ENCODE peak calls at places on chromosomes 5 and 9, in nine cellular contexts. One of them, this sample, is unnamed.

GRCh38 chr9:93071464-93071863 is 13.0 kb downstream of the SUSD3 start:
- DNase-seq in AG04449: no peak
- DNase-seq in OCI-LY7: peak; percentile 49
- DNase-seq in astrocyte: peak; percentile 10
- DNase-seq in body of pancreas: no peak
- DNase-seq in skeletal muscle cell: no peak
- DNase-seq in uterus: peak; percentile 66
- DNase-seq in endothelial cell of umbilical vein: peak; percentile 5
- DNase-seq in thyroid gland: no peak
- DNase-seq in this sample: no peak

GRCh38 chr9:89749500-89750116 is 144.8 kb downstream of the GADD45G start:
- DNase-seq in AG04449: no peak
- DNase-seq in OCI-LY7: no peak
- DNase-seq in astrocyte: peak; percentile 64
- DNase-seq in body of pancreas: no peak
- DNase-seq in skeletal muscle cell: no peak
- DNase-seq in uterus: no peak
- DNase-seq in endothelial cell of umbilical vein: no peak
- DNase-seq in thyroid gland: no peak
- DNase-seq in this sample: no peak

GRCh38 chr9:131095666-131096489 is 453 bp upstream of the AIF1L start:
- DNase-seq in AG04449: no peak
- DNase-seq in OCI-LY7: no peak
- DNase-seq in astrocyte: no peak
- DNase-seq in body of pancreas: no peak
- DNase-seq in skeletal muscle cell: no peak
- DNase-seq in uterus: no peak
- DNase-seq in endothelial cell of umbilical vein: peak; percentile 51
- DNase-seq in thyroid gland: peak; percentile 70
- DNase-seq in this sample: no peak

GRCh38 chr5:1793966-1794895 is 5.4 kb downstream of the MRPL36 start:
- DNase-seq in AG04449: peak; percentile 58
- DNase-seq in OCI-LY7: no peak
- DNase-seq in astrocyte: peak; percentile 95
- DNase-seq in body of pancreas: no peak
- DNase-seq in skeletal muscle cell: peak; percentile 71
- DNase-seq in uterus: no peak
- DNase-seq in endothelial cell of umbilical vein: no peak
- DNase-seq in thyroid gland: no peak
- DNase-seq in this sample: peak; percentile 61

GRCh38 chr5:78912085-78912771 is 72.9 kb downstream of the ARSB start:
- DNase-seq in AG04449: no peak
- DNase-seq in OCI-LY7: no peak
- DNase-seq in astrocyte: peak; percentile 50
- DNase-seq in body of pancreas: no peak
- DNase-seq in skeletal muscle cell: no peak
- DNase-seq in uterus: peak; percentile 83
- DNase-seq in endothelial cell of umbilical vein: peak; percentile 19
- DNase-seq in thyroid gland: no peak
- DNase-seq in this sample: no peak

GRCh38 chr5:42583322-42583721 is 160.1 kb downstream of the GHR start:
- DNase-seq in AG04449: no peak
- DNase-seq in OCI-LY7: peak; percentile 49
- DNase-seq in astrocyte: peak; percentile 20
- DNase-seq in body of pancreas: peak; percentile 65
- DNase-seq in skeletal muscle cell: no peak
- DNase-seq in uterus: peak; percentile 45
- DNase-seq in endothelial cell of umbilical vein: peak; percentile 59
- DNase-seq in thyroid gland: peak; percentile 50
- DNase-seq in this sample: no peak

GRCh38 chr5:111697215-111697614 is 59.8 kb downstream of the NREP start:
- DNase-seq in AG04449: no peak
- DNase-seq in OCI-LY7: no peak
- DNase-seq in astrocyte: peak; percentile 44
- DNase-seq in body of pancreas: no peak
- DNase-seq in skeletal muscle cell: no peak
- DNase-seq in uterus: no peak
- DNase-seq in endothelial cell of umbilical vein: peak; percentile 73
- DNase-seq in thyroid gland: no peak
- DNase-seq in this sample: no peak

GRCh38 chr5:20445326-20445860 is 457.4 kb upstream of the CDH18 start:
- DNase-seq in AG04449: no peak
- DNase-seq in OCI-LY7: no peak
- DNase-seq in astrocyte: no peak
- DNase-seq in body of pancreas: no peak
- DNase-seq in skeletal muscle cell: no peak
- DNase-seq in uterus: no peak
- DNase-seq in endothelial cell of umbilical vein: no peak
- DNase-seq in thyroid gland: no peak
- DNase-seq in this sample: no peak

GRCh38 chr5:95029569-95030366 is 255.1 kb downstream of the MCTP1 start:
- DNase-seq in AG04449: no peak
- DNase-seq in OCI-LY7: no peak
- DNase-seq in astrocyte: no peak
- DNase-seq in body of pancreas: no peak
- DNase-seq in skeletal muscle cell: no peak
- DNase-seq in uterus: no peak
- DNase-seq in endothelial cell of umbilical vein: no peak
- DNase-seq in thyroid gland: no peak
- DNase-seq in this sample: no peak

GRCh38 chr5:96876292-96876850 is at the start of gene ERAP2:
- DNase-seq in AG04449: no peak
- DNase-seq in OCI-LY7: peak; percentile 78
- DNase-seq in astrocyte: peak; percentile 56
- DNase-seq in body of pancreas: no peak
- DNase-seq in skeletal muscle cell: no peak
- DNase-seq in uterus: no peak
- DNase-seq in endothelial cell of umbilical vein: peak; percentile 85
- DNase-seq in thyroid gland: no peak
- DNase-seq in this sample: no peak

GRCh38 chr9:93085676-93086075 is 10.3 kb upstream of the CARD19 start:
- DNase-seq in AG04449: no peak
- DNase-seq in OCI-LY7: no peak
- DNase-seq in astrocyte: no peak
- DNase-seq in body of pancreas: no peak
- DNase-seq in skeletal muscle cell: no peak
- DNase-seq in uterus: no peak
- DNase-seq in endothelial cell of umbilical vein: no peak
- DNase-seq in thyroid gland: peak; percentile 1
- DNase-seq in this sample: no peak

GRCh38 chr9:135533674-135534073 is 12.3 kb upstream of the OBP2A start:
- DNase-seq in AG04449: no peak
- DNase-seq in OCI-LY7: no peak
- DNase-seq in astrocyte: no peak
- DNase-seq in body of pancreas: no peak
- DNase-seq in skeletal muscle cell: no peak
- DNase-seq in uterus: no peak
- DNase-seq in endothelial cell of umbilical vein: no peak
- DNase-seq in thyroid gland: no peak
- DNase-seq in this sample: no peak

GRCh38 chr5:140563554-140563953 is 844 bp downstream of the APBB3 start:
- DNase-seq in AG04449: no peak
- DNase-seq in OCI-LY7: peak; percentile 18
- DNase-seq in astrocyte: no peak
- DNase-seq in body of pancreas: peak; percentile 47
- DNase-seq in skeletal muscle cell: no peak
- DNase-seq in uterus: peak; percentile 45
- DNase-seq in endothelial cell of umbilical vein: no peak
- DNase-seq in thyroid gland: peak; percentile 35
- DNase-seq in this sample: no peak

GRCh38 chr9:105295151-105295550 is 50.7 kb downstream of the SLC44A1 start:
- DNase-seq in AG04449: no peak
- DNase-seq in OCI-LY7: no peak
- DNase-seq in astrocyte: no peak
- DNase-seq in body of pancreas: no peak
- DNase-seq in skeletal muscle cell: no peak
- DNase-seq in uterus: no peak
- DNase-seq in endothelial cell of umbilical vein: no peak
- DNase-seq in thyroid gland: no peak
- DNase-seq in this sample: peak; percentile 74

GRCh38 chr5:142669479-142669878 is 16.4 kb downstream of the FGF1 start:
- DNase-seq in AG04449: no peak
- DNase-seq in OCI-LY7: no peak
- DNase-seq in astrocyte: no peak
- DNase-seq in body of pancreas: no peak
- DNase-seq in skeletal muscle cell: no peak
- DNase-seq in uterus: no peak
- DNase-seq in endothelial cell of umbilical vein: no peak
- DNase-seq in thyroid gland: no peak
- DNase-seq in this sample: no peak

DNA sequence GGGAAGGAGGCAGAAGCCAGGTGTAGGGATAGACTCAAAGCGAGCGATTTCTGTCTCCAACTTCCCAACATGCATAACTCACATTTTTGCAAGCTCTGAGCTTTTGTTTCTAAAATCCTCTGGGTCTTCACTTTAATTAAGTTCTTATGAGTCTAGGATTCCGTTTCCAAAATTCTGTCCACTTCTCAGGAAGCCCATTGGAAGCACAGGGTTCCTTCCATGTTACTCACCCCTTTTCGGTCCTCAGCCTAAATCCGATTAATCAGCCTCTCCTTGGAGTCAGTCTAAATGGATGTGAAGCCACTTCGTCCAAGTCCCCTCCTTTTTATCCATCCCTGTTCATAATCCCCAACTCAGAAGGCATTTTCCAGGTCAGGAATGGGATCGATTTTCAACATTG is 1.4 kb downstream of the GPX3 start:
- DNase-seq in AG04449: no peak
- DNase-seq in OCI-LY7: no peak
- DNase-seq in astrocyte: no peak
- DNase-seq in body of pancreas: no peak
- DNase-seq in skeletal muscle cell: no peak
- DNase-seq in uterus: no peak
- DNase-seq in endothelial cell of umbilical vein: no peak
- DNase-seq in thyroid gland: no peak
- DNase-seq in this sample: no peak
- H3K4me3 ChIP-seq in AG04449: no peak overlapping the region
- H3K4me3 ChIP-seq in OCI-LY7: no peak overlapping the region
- H3K4me3 ChIP-seq in astrocyte: no peak overlapping the region
- H3K4me3 ChIP-seq in body of pancreas: no peak overlapping the region
- H3K4me3 ChIP-seq in skeletal muscle cell: no peak overlapping the region
- H3K4me3 ChIP-seq in uterus: peak overlapping the region; percentile 80
- H3K4me3 ChIP-seq in endothelial cell of umbilical vein: no peak overlapping the region
- H3K4me3 ChIP-seq in thyroid gland: peak overlapping the region; percentile 3
- H3K4me3 ChIP-seq in this sample: no peak overlapping the region

DNA sequence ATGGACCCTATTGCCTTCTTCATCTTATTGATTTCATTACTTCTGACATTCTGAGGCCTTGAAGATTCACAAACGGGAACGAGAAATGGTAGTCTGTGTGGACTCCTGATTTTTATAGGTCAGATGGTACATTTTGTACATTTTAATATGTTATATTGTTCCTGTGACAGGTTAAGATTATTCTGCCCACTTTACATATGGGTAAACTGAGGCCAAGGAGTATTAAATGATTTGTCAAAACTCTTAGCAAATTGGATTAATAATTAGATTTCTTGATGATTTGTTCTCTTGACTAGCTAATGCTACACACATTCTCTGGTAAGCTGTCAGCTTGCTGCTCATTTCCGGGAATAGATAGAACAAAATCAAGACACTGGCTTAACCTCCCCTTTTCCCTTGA is 1.9 kb downstream of the FAM53C start:
- DNase-seq in AG04449: no peak
- DNase-seq in OCI-LY7: no peak
- DNase-seq in astrocyte: no peak
- DNase-seq in body of pancreas: no peak
- DNase-seq in skeletal muscle cell: no peak
- DNase-seq in uterus: no peak
- DNase-seq in endothelial cell of umbilical vein: no peak
- DNase-seq in thyroid gland: no peak
- DNase-seq in this sample: no peak
- H3K4me3 ChIP-seq in AG04449: peak overlapping the region; percentile 80
- H3K4me3 ChIP-seq in OCI-LY7: peak overlapping the region; percentile 89
- H3K4me3 ChIP-seq in astrocyte: no peak overlapping the region
- H3K4me3 ChIP-seq in body of pancreas: no peak overlapping the region
- H3K4me3 ChIP-seq in skeletal muscle cell: peak overlapping the region; percentile 65
- H3K4me3 ChIP-seq in uterus: no peak overlapping the region
- H3K4me3 ChIP-seq in endothelial cell of umbilical vein: no peak overlapping the region
- H3K4me3 ChIP-seq in thyroid gland: no peak overlapping the region
- H3K4me3 ChIP-seq in this sample: peak overlapping the region; percentile 94

GRCh38 chr5:151024440-151024839 is 4.0 kb downstream of the GPX3 start:
- DNase-seq in AG04449: no peak
- DNase-seq in OCI-LY7: no peak
- DNase-seq in astrocyte: no peak
- DNase-seq in body of pancreas: no peak
- DNase-seq in skeletal muscle cell: no peak
- DNase-seq in uterus: no peak
- DNase-seq in endothelial cell of umbilical vein: no peak
- DNase-seq in thyroid gland: no peak
- DNase-seq in this sample: no peak

GRCh38 chr5:151022511-151023018 is 2.2 kb downstream of the GPX3 start:
- DNase-seq in AG04449: no peak
- DNase-seq in OCI-LY7: no peak
- DNase-seq in astrocyte: peak; percentile 63
- DNase-seq in body of pancreas: no peak
- DNase-seq in skeletal muscle cell: no peak
- DNase-seq in uterus: no peak
- DNase-seq in endothelial cell of umbilical vein: no peak
- DNase-seq in thyroid gland: peak; percentile 66
- DNase-seq in this sample: no peak

GRCh38 chr5:151024894-151025606 is 4.7 kb downstream of the GPX3 start:
- DNase-seq in AG04449: no peak
- DNase-seq in OCI-LY7: no peak
- DNase-seq in astrocyte: no peak
- DNase-seq in body of pancreas: no peak
- DNase-seq in skeletal muscle cell: no peak
- DNase-seq in uterus: no peak
- DNase-seq in endothelial cell of umbilical vein: no peak
- DNase-seq in thyroid gland: no peak
- DNase-seq in this sample: no peak

GRCh38 chr5:151023651-151024050 is 3.3 kb downstream of the GPX3 start:
- DNase-seq in AG04449: no peak
- DNase-seq in OCI-LY7: no peak
- DNase-seq in astrocyte: peak; percentile 66
- DNase-seq in body of pancreas: peak; percentile 45
- DNase-seq in skeletal muscle cell: no peak
- DNase-seq in uterus: peak; percentile 69
- DNase-seq in endothelial cell of umbilical vein: peak; percentile 81
- DNase-seq in thyroid gland: peak; percentile 39
- DNase-seq in this sample: no peak

GRCh38 chr5:151023047-151023615 is 2.7 kb downstream of the GPX3 start:
- DNase-seq in AG04449: no peak
- DNase-seq in OCI-LY7: no peak
- DNase-seq in astrocyte: peak; percentile 58
- DNase-seq in body of pancreas: peak; percentile 72
- DNase-seq in skeletal muscle cell: no peak
- DNase-seq in uterus: peak; percentile 77
- DNase-seq in endothelial cell of umbilical vein: peak; percentile 52
- DNase-seq in thyroid gland: peak; percentile 35
- DNase-seq in this sample: no peak
- H3K4me3 ChIP-seq in AG04449: no peak overlapping the region
- H3K4me3 ChIP-seq in OCI-LY7: no peak overlapping the region
- H3K4me3 ChIP-seq in astrocyte: no peak overlapping the region
- H3K4me3 ChIP-seq in body of pancreas: no peak overlapping the region
- H3K4me3 ChIP-seq in skeletal muscle cell: no peak overlapping the region
- H3K4me3 ChIP-seq in uterus: peak overlapping the region; percentile 80
- H3K4me3 ChIP-seq in endothelial cell of umbilical vein: no peak overlapping the region
- H3K4me3 ChIP-seq in thyroid gland: no peak overlapping the region
- H3K4me3 ChIP-seq in this sample: no peak overlapping the region

DNA sequence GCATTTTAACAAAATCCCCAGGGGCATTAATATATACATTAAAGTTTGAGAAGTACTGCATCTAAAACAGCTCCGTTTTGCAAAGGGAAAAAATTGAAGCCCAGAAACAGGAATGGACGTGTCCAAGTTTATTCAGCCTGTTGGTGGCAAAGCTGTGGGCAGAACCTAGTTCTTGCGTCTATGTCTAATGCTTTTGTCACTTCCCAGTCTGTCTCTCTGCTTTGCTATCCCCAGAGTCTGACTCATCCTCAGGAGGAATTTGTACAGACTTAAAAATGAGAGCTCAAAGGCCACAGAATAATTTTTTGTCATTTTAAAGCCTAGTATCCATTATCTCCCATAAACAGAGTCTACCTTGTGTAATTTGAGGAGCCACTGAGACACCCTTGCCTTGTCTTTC is 330.9 kb upstream of the GRIA1 start:
- DNase-seq in AG04449: peak; percentile 45
- DNase-seq in OCI-LY7: no peak
- DNase-seq in astrocyte: peak; percentile 71
- DNase-seq in body of pancreas: no peak
- DNase-seq in skeletal muscle cell: peak; percentile 56
- DNase-seq in uterus: no peak
- DNase-seq in endothelial cell of umbilical vein: no peak
- DNase-seq in thyroid gland: no peak
- DNase-seq in this sample: no peak
- H3K4me3 ChIP-seq in AG04449: no peak overlapping the region
- H3K4me3 ChIP-seq in OCI-LY7: no peak overlapping the region
- H3K4me3 ChIP-seq in astrocyte: no peak overlapping the region
- H3K4me3 ChIP-seq in body of pancreas: no peak overlapping the region
- H3K4me3 ChIP-seq in skeletal muscle cell: no peak overlapping the region
- H3K4me3 ChIP-seq in uterus: no peak overlapping the region
- H3K4me3 ChIP-seq in endothelial cell of umbilical vein: no peak overlapping the region
- H3K4me3 ChIP-seq in thyroid gland: no peak overlapping the region
- H3K4me3 ChIP-seq in this sample: no peak overlapping the region